ENCODE peak calls at places on chromosomes 5 and 9, in ten cellular contexts. One of them, this sample, is unnamed.

GRCh38 chr5:171314728-171315385 is 5.8 kb downstream of the TLX3 start:
- DNase-seq in CD8-positive, alpha-beta T cell: no peak
- DNase-seq in activated CD4-positive, alpha-beta T cell treated with anti-CD3 and anti-CD28 coated beads for 4 hours: no peak
- DNase-seq in HuH-7.5: no peak
- DNase-seq in iris pigment epithelial cell: no peak
- DNase-seq in hepatic stellate cell: no peak
- DNase-seq in GM23248: no peak
- DNase-seq in NCI-H1694: no peak
- DNase-seq in NCI-H1417: no peak
- DNase-seq in GM13976: no peak
- DNase-seq in this sample: no peak

GRCh38 chr5:79573983-79574890 is 38.0 kb upstream of the TENT2 start:
- DNase-seq in CD8-positive, alpha-beta T cell: no peak
- DNase-seq in activated CD4-positive, alpha-beta T cell treated with anti-CD3 and anti-CD28 coated beads for 4 hours: no peak
- DNase-seq in HuH-7.5: no peak
- DNase-seq in iris pigment epithelial cell: no peak
- DNase-seq in hepatic stellate cell: no peak
- DNase-seq in GM23248: no peak
- DNase-seq in NCI-H1694: no peak
- DNase-seq in NCI-H1417: peak
- DNase-seq in GM13976: no peak
- DNase-seq in this sample: no peak

GRCh38 chr9:79902937-79903600 is 331.3 kb downstream of the TLE4 start:
- DNase-seq in CD8-positive, alpha-beta T cell: no peak
- DNase-seq in activated CD4-positive, alpha-beta T cell treated with anti-CD3 and anti-CD28 coated beads for 4 hours: no peak
- DNase-seq in HuH-7.5: no peak
- DNase-seq in iris pigment epithelial cell: no peak
- DNase-seq in hepatic stellate cell: no peak
- DNase-seq in GM23248: no peak
- DNase-seq in NCI-H1694: no peak
- DNase-seq in NCI-H1417: no peak
- DNase-seq in GM13976: no peak
- DNase-seq in this sample: no peak

GRCh38 chr9:137278061-137278912 is 761 bp downstream of the TOR4A start:
- DNase-seq in CD8-positive, alpha-beta T cell: no peak
- DNase-seq in activated CD4-positive, alpha-beta T cell treated with anti-CD3 and anti-CD28 coated beads for 4 hours: no peak
- DNase-seq in HuH-7.5: no peak
- DNase-seq in iris pigment epithelial cell: no peak
- DNase-seq in hepatic stellate cell: peak
- DNase-seq in GM23248: peak
- DNase-seq in NCI-H1694: no peak
- DNase-seq in NCI-H1417: no peak
- DNase-seq in GM13976: no peak
- DNase-seq in this sample: peak

GRCh38 chr9:91193658-91194391 is 167.9 kb downstream of the AUH start:
- DNase-seq in CD8-positive, alpha-beta T cell: peak
- DNase-seq in activated CD4-positive, alpha-beta T cell treated with anti-CD3 and anti-CD28 coated beads for 4 hours: peak
- DNase-seq in HuH-7.5: peak
- DNase-seq in iris pigment epithelial cell: peak
- DNase-seq in hepatic stellate cell: peak
- DNase-seq in GM23248: peak
- DNase-seq in NCI-H1694: no peak
- DNase-seq in NCI-H1417: peak
- DNase-seq in GM13976: peak
- DNase-seq in this sample: peak

GRCh38 chr5:148376198-148376597 is 7.6 kb upstream of the FBXO38 start:
- DNase-seq in CD8-positive, alpha-beta T cell: no peak
- DNase-seq in activated CD4-positive, alpha-beta T cell treated with anti-CD3 and anti-CD28 coated beads for 4 hours: no peak
- DNase-seq in HuH-7.5: no peak
- DNase-seq in iris pigment epithelial cell: no peak
- DNase-seq in hepatic stellate cell: no peak
- DNase-seq in GM23248: no peak
- DNase-seq in NCI-H1694: no peak
- DNase-seq in NCI-H1417: no peak
- DNase-seq in GM13976: no peak
- DNase-seq in this sample: no peak

GRCh38 chr9:123164285-123164684 is 104.1 kb downstream of the STRBP start:
- DNase-seq in CD8-positive, alpha-beta T cell: no peak
- DNase-seq in activated CD4-positive, alpha-beta T cell treated with anti-CD3 and anti-CD28 coated beads for 4 hours: no peak
- DNase-seq in HuH-7.5: no peak
- DNase-seq in iris pigment epithelial cell: no peak
- DNase-seq in hepatic stellate cell: no peak
- DNase-seq in GM23248: no peak
- DNase-seq in NCI-H1694: no peak
- DNase-seq in NCI-H1417: no peak
- DNase-seq in GM13976: no peak
- DNase-seq in this sample: no peak

GRCh38 chr5:170524576-170524975 is 20.8 kb downstream of the KCNIP1 start:
- DNase-seq in CD8-positive, alpha-beta T cell: no peak
- DNase-seq in activated CD4-positive, alpha-beta T cell treated with anti-CD3 and anti-CD28 coated beads for 4 hours: no peak
- DNase-seq in HuH-7.5: no peak
- DNase-seq in iris pigment epithelial cell: no peak
- DNase-seq in hepatic stellate cell: no peak
- DNase-seq in GM23248: no peak
- DNase-seq in NCI-H1694: no peak
- DNase-seq in NCI-H1417: no peak
- DNase-seq in GM13976: no peak
- DNase-seq in this sample: no peak

GRCh38 chr5:35478856-35479682 is 138.6 kb upstream of the SPEF2 start:
- DNase-seq in CD8-positive, alpha-beta T cell: no peak
- DNase-seq in activated CD4-positive, alpha-beta T cell treated with anti-CD3 and anti-CD28 coated beads for 4 hours: no peak
- DNase-seq in HuH-7.5: no peak
- DNase-seq in iris pigment epithelial cell: peak
- DNase-seq in hepatic stellate cell: peak
- DNase-seq in GM23248: peak
- DNase-seq in NCI-H1694: no peak
- DNase-seq in NCI-H1417: no peak
- DNase-seq in GM13976: peak
- DNase-seq in this sample: peak